ENCODE peak calls at places on chromosome 18, in five cellular contexts. E is GM13976, N is AG04449, Z is B cell, O is WTC11. A is an unnamed sample.

GRCh38 chr18:53796042-53796729 is 428.3 kb downstream of the MBD2 start:
- DNase-seq in N (peak; percentile 55), E (peak; percentile 12), O (no peak), Z (no peak), A (peak; percentile 8)

GRCh38 chr18:34783485-34783884 is 73.4 kb downstream of the DTNA start:
- DNase-seq in Z (no peak), O (no peak), N (peak; percentile 28), E (no peak), A (no peak)

GRCh38 chr18:44912740-44913478 is 232.2 kb downstream of the SETBP1 start:
- DNase-seq in O (no peak), E (no peak), N (no peak), Z (no peak), A (no peak)

GRCh38 chr18:26536032-26536431 is 12.3 kb downstream of the KCTD1 start:
- DNase-seq in E (no peak), N (no peak), Z (no peak), O (no peak), A (peak; percentile 14)

GRCh38 chr18:28183418-28184078 is 6.6 kb upstream of the CDH2 start:
- DNase-seq in N (peak; percentile 53), Z (no peak), O (no peak), E (no peak), A (no peak)

GRCh38 chr18:71001597-71001996 is 712.8 kb downstream of the SOCS6 start:
- DNase-seq in E (no peak), Z (no peak), O (no peak), N (no peak), A (no peak)

GRCh38 chr18:27599202-27599829 is 414.2 kb upstream of the CHST9 start:
- DNase-seq in E (peak; percentile 20), O (peak; percentile 68), N (no peak), Z (no peak), A (peak; percentile 49)

GRCh38 chr18:59540356-59540755 is 156.9 kb downstream of the CCBE1 start:
- DNase-seq in N (no peak), E (no peak), Z (no peak), O (no peak), A (no peak)

GRCh38 chr18:24270358-24270936 is 127.2 kb downstream of the OSBPL1A start:
- DNase-seq in N (no peak), Z (no peak), O (no peak), E (no peak), A (no peak)

GRCh38 chr18:24987271-24987932 is 364.6 kb downstream of the ZNF521 start:
- DNase-seq in O (peak; percentile 21), E (no peak), Z (no peak), N (no peak), A (no peak)

GRCh38 chr18:79712206-79712857 is 32.7 kb downstream of the CTDP1 start:
- DNase-seq in N (no peak), Z (no peak), E (no peak), O (no peak), A (no peak)
- TF ChIP-seq CTCF in N (no peak), Z (no peak), E (no peak), O (no peak), A (no peak)

DNA sequence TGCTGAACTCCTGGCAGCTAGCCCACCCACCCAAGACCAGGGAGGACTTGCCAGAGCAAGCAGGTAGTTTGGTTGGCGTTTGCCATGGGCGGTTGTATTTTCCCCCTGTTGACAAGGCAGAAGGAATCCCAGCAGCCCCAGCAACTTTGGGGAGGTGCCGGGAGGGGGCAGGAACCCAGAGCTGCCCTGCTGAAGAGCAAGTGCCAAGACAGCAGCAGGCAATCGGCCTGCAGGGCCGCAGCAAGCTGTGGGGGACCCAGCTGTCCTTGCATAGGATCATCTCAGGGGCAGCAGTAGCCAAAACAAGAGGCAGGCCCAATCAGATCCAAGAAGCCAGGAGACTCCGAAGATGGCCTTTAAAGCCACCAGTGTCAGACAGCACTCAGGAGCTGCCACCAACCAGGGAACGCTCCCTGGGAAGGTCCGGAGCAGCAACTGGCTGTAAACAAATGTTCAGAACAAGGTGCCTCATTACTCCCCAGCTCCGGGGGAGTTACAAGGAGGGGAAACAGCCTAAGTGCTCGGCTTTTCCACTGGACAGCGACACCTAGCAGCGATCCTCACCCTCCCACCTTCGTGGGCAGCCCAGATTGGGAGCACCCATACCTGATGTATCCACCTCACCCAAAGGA is 2.1 kb downstream of the ST8SIA5 start:
- DNase-seq in O (peak; percentile 54), E (no peak), Z (no peak), N (no peak), A (no peak)
- TF ChIP-seq CTCF in O (no peak), E (no peak), Z (no peak), N (no peak), A (no peak)

DNA sequence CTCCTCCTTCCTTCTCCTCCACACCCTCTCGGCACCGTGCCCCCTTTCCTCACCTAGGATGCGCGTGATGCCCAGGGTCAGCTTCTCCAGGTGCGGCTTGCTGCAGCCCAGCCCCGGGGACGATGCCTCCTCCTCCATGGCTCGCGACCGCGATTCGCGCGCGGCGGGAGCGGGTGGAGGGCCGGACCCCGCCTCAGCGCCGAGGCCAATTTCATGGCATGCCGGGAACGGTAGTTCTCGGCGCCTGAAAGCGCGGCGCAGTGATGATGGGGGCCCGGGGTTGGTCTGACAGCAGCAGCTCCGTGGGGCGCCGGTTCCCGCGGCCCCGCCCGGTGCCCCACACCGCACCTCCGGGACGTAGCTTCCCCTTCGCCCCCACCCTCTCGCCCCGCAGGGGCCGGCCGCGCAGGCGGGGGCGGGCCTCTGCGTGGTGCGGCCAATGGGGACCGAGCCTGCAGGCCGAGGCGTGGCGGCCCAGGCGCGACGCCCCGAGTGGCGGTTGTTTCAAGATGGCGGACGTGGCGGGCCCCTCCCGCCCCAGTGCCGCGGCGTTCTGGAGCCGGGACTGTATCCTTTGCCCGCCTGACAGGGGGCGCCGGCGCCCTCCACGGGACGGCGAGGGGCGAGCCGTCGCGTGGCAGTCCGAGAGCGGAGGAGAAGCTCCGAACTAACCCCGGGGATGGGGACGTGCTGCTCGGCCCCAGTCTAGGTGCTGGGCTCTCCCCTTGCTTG is at the start of the genes KIAA1328 and TPGS2:
- DNase-seq in N (no peak), O (peak; percentile 83), E (peak; percentile 94), Z (peak; percentile 96), A (peak; percentile 90)
- TF ChIP-seq CTCF in N (peak; percentile 75), O (no peak), E (peak; percentile 58), Z (peak; percentile 57), A (peak; percentile 60)

GRCh38 chr18:21960189-21960588 is 209.2 kb upstream of the GATA6 start:
- DNase-seq in O (no peak), E (no peak), Z (no peak), N (peak; percentile 9), A (no peak)

GRCh38 chr18:21955757-21956652 is 213.4 kb upstream of the GATA6 start:
- DNase-seq in N (no peak), Z (peak; percentile 65), O (peak; percentile 87), E (peak; percentile 70), A (peak; percentile 84)

GRCh38 chr18:21958707-21959457 is 210.5 kb upstream of the GATA6 start:
- DNase-seq in N (no peak), E (no peak), Z (no peak), O (no peak), A (no peak)

DNA sequence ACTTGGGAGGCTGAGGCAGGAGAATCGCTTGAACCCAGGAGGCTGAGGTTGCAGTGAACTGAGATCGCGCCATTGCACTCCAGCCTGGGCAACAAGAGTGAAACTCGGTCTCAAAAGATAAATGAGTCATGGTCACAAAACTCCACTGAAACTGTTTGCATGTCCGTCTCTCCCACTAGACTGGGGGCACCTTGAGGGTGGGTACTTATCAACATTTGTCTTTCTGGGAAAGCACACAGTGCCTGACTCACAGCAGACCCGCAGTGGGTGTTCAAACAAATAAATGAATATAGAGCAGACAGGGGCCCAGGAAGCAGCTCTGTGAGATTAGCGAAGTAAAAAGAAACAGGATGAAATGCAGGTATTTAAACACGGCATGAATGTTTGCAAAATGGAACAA is 211.1 kb upstream of the GATA6 start:
- DNase-seq in N (no peak), Z (no peak), O (no peak), E (no peak), A (no peak)
- TF ChIP-seq CTCF in N (no peak), Z (no peak), O (no peak), E (no peak), A (no peak)

GRCh38 chr18:46214435-46214834 is 110.2 kb downstream of the HAUS1 start:
- DNase-seq in E (no peak), Z (no peak), N (no peak), O (no peak), A (no peak)

GRCh38 chr18:46215902-46216723 is 111.9 kb downstream of the HAUS1 start:
- DNase-seq in Z (no peak), N (no peak), O (no peak), E (no peak), A (no peak)

GRCh38 chr18:46212398-46212797 is 108.2 kb downstream of the HAUS1 start:
- DNase-seq in E (no peak), N (no peak), O (no peak), Z (no peak), A (no peak)

GRCh38 chr18:46211816-46212215 is 107.6 kb downstream of the HAUS1 start:
- DNase-seq in N (no peak), E (peak; percentile 50), Z (no peak), O (no peak), A (no peak)

GRCh38 chr18:46213295-46213694 is 109.1 kb downstream of the HAUS1 start:
- DNase-seq in Z (peak; percentile 34), N (no peak), E (peak; percentile 41), O (no peak), A (no peak)
- TF ChIP-seq CTCF in Z (peak; percentile 79), N (no peak), E (peak; percentile 16), O (peak; percentile 32), A (peak; percentile 69)

GRCh38 chr18:43592268-43592667 is 315.0 kb upstream of the SYT4 start:
- DNase-seq in E (no peak), O (no peak), Z (no peak), N (no peak), A (no peak)

GRCh38 chr18:43601432-43601831 is 324.1 kb upstream of the SYT4 start:
- DNase-seq in Z (no peak), N (no peak), O (no peak), E (no peak), A (no peak)

GRCh38 chr18:43590182-43590903 is 313.1 kb upstream of the SYT4 start:
- DNase-seq in Z (no peak), O (no peak), N (no peak), E (no peak), A (no peak)

DNA sequence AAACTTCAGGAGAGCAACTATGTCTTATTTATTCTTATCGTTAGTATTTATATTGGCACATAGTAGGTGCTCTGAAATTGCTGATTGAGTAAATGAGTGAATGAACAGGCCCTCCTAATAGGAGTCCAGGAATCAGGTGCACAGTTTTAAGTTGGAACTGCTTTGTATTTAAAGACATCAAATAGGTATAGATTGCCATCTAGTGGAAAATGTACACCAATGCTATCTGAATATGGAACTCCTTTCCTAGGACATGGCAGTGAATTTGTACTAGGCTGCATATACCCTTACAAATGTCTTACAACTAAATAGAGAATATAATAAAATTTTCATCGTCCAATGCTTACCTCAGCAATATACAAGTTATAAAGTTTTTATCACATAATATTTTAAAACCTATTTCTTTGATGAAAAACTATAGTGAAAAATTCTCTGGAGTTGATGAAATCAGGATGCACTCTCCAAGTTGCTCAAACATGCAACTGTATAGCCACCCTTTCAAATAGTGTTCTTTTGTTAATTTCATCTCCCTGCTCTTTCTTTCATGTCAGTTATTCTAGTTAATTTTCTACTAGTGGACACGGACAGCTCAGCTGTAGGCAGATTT is 318.9 kb upstream of the SYT4 start:
- DNase-seq in O (no peak), N (no peak), Z (no peak), E (peak; percentile 54), A (no peak)
- TF ChIP-seq CTCF in O (no peak), N (peak; percentile 40), Z (peak; percentile 32), E (peak; percentile 32), A (peak; percentile 52)

GRCh38 chr18:48859311-48860275 is 91.2 kb downstream of the SMAD7 start:
- DNase-seq in O (peak; percentile 49), Z (no peak), N (no peak), E (no peak), A (no peak)
- TF ChIP-seq CTCF in O (no peak), Z (no peak), N (no peak), E (no peak), A (no peak)

A was measured in activated CD8-positive, alpha-beta T cell treated with anti-CD3 and anti-CD28 coated beads for 36 hours.